ENCODE peak calls at places on chromosomes 1 and 21, in five cellular contexts. T is GM12878, L is K562, K is HCT116, G is HepG2. N is an unnamed sample.

GRCh38 chr1:180745098-180745497 is 113.3 kb downstream of the XPR1 start:
- DNase-seq in K (no peak), T (no peak), G (no peak), L (no peak), N (no peak)

GRCh38 chr1:37497832-37498231 is 16.7 kb downstream of the MEAF6 start:
- DNase-seq in G (no peak), K (no peak), T (no peak), L (no peak), N (no peak)

GRCh38 chr1:31505884-31506497 is 70.3 kb upstream of the TINAGL1 start:
- DNase-seq in T (peak; percentile 83), L (no peak), K (no peak), G (no peak), N (no peak)

GRCh38 chr1:55211909-55212308 is 3.3 kb downstream of the USP24 start:
- DNase-seq in T (no peak), K (no peak), L (peak; percentile 43), G (no peak), N (no peak)

GRCh38 chr1:96060621-96061020 is 661.0 kb upstream of the PTBP2 start:
- DNase-seq in T (no peak), L (no peak), K (no peak), G (no peak), N (peak; percentile 9)

GRCh38 chr1:203152158-203153034 is 23.2 kb downstream of the MYBPH start:
- DNase-seq in G (no peak), T (no peak), K (no peak), L (no peak), N (no peak)

GRCh38 chr1:33317946-33318345 is 3.0 kb downstream of the A3GALT2 start:
- DNase-seq in G (no peak), K (no peak), L (no peak), T (no peak), N (no peak)

GRCh38 chr1:70768211-70768610 is 279.4 kb downstream of the PTGER3 start:
- DNase-seq in T (no peak), K (no peak), G (no peak), L (no peak), N (no peak)

GRCh38 chr1:115112496-115113375 is 23.4 kb upstream of the TSPAN2 start:
- DNase-seq in K (peak; percentile 6), T (no peak), L (peak; percentile 43), G (no peak), N (peak; percentile 89)

GRCh38 chr1:173914366-173914871 is 2.7 kb downstream of the SERPINC1 start:
- DNase-seq in T (no peak), G (peak; percentile 44), L (peak; percentile 76), K (peak; percentile 48), N (peak; percentile 3)

GRCh38 chr1:159959451-159959850 is 5.4 kb upstream of the SLAMF9 start:
- DNase-seq in K (no peak), T (no peak), G (no peak), L (no peak), N (no peak)

GRCh38 chr1:210250665-210250997 is 18.0 kb downstream of the SERTAD4 start:
- DNase-seq in T (no peak), K (no peak), L (peak; percentile 22), G (no peak), N (peak; percentile 71)

GRCh38 chr1:31261916-31262315 is 22.2 kb upstream of the NKAIN1 start:
- DNase-seq in T (no peak), L (no peak), G (no peak), K (no peak), N (no peak)

GRCh38 chr1:107840746-107841145 is 124.2 kb downstream of the VAV3 start:
- DNase-seq in G (no peak), K (no peak), L (no peak), T (no peak), N (no peak)

GRCh38 chr1:209743145-209743482 is 12.7 kb upstream of the TRAF3IP3 start:
- DNase-seq in K (no peak), L (no peak), T (no peak), G (no peak), N (no peak)

GRCh38 chr1:204094262-204095247 is 21.6 kb downstream of the SOX13 start:
- DNase-seq in G (peak; percentile 24), K (no peak), T (no peak), L (no peak), N (peak; percentile 75)

GRCh38 chr21:44865561-44866280 is 7.8 kb downstream of the PTTG1IP start:
- DNase-seq in L (no peak), T (no peak), K (no peak), G (no peak), N (no peak)

GRCh38 chr1:160238408-160238807 is 23.9 kb downstream of the DCAF8 start:
- DNase-seq in T (no peak), L (no peak), G (no peak), K (no peak), N (no peak)

GRCh38 chr1:168261390-168261789 is 19.3 kb upstream of the TBX19 start:
- DNase-seq in G (no peak), T (no peak), L (no peak), K (no peak), N (no peak)

GRCh38 chr1:158095737-158096335 is 84.9 kb upstream of the CD1D start:
- DNase-seq in G (no peak), L (peak; percentile 71), T (no peak), K (no peak), N (peak; percentile 50)

GRCh38 chr1:29655145-29655544 is 418.8 kb downstream of the PTPRU start:
- DNase-seq in G (no peak), L (no peak), T (peak; percentile 15), K (no peak), N (no peak)

GRCh38 chr1:214637722-214638473 is 34.9 kb downstream of the CENPF start:
- DNase-seq in K (peak; percentile 34), T (no peak), G (peak; percentile 15), L (peak; percentile 15), N (no peak)

GRCh38 chr1:235079443-235079967 is 49.1 kb downstream of the TOMM20 start:
- DNase-seq in T (no peak), L (no peak), G (peak; percentile 71), K (peak; percentile 92), N (no peak)

GRCh38 chr1:181175356-181175755 is 86.9 kb downstream of the IER5 start:
- DNase-seq in K (no peak), T (no peak), L (no peak), G (no peak), N (no peak)

GRCh38 chr1:181083842-181084605 is 4.5 kb upstream of the IER5 start:
- DNase-seq in T (no peak), K (peak; percentile 49), L (peak; percentile 79), G (peak; percentile 66), N (no peak)

GRCh38 chr1:220817907-220818306 is 31.2 kb downstream of the MTARC1 start:
- DNase-seq in L (no peak), T (no peak), K (no peak), G (no peak), N (no peak)

DNA sequence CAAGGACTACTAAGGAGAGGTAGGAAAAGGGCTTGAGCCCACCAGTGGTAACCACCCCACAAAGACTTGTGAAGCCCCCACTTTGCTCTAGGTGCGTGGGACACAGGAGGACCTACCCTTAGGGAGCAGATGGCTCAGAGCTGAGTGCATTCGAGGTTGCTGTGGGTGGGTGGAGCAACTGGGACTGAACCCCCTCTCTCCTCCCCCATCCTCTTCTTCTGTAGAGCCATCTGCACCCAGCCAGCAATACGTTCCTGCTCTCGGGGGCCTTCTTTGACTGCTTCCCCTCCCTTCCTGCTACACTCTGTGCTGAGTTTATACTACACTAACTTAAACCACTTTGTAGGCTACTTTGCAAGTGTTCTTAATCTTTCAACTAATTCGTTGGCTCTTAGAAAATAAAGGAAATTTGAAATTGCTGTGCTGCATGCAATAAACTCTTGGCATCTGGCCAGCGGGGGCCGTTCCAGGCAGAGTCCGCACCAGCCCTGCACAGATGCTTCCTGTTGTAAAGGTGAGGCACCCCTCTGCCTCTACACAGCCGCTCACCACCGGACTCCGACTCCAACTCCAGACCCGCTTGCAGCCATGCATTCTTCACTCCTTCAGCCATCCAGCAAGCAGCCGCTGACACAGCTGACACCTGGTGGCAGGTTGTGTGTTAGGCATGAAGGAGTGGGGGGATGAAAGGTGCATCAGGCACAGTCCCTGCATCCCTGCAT is 57.2 kb downstream of the GLIS1 start:
- DNase-seq in K (peak; percentile 27), T (no peak), L (peak; percentile 53), G (peak; percentile 41), N (peak; percentile 54)
- TF ChIP-seq ZNF274 in K (no peak), T (no peak), L (no peak), G (no peak), N (no peak)

DNA sequence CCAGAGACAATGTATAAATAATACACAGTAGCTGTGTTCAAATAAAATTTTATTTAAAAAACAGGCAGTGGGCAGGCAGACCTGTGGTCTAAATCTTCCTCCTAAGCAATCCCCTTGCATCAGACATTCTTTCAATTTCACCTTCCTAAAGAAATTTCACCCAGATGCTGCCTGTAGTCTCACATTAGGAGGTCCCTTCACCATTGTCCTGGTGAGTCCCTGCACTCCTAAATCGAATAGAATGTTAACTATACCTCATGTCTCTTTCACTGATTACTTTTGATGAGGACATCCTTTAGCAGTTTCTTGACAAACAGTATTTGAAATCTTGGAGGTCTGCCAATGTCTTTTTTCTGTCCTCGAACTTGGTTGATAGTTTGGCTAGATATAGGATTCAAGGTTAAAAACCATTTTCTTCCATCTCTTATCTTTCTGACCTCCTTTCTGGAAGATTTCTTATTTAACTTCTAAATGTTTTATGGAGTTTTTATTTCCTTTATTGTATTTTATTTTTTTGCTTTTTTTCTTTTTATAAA is 77.5 kb downstream of the LPGAT1 start:
- DNase-seq in G (no peak), K (no peak), L (no peak), T (no peak), N (no peak)
- TF ChIP-seq JUND in G (no peak), K (no peak), L (no peak), T (no peak), N (no peak)

GRCh38 chr1:26981146-26981846 is 12.2 kb upstream of the TRNP1 start:
- DNase-seq in T (no peak), K (no peak), L (no peak), G (no peak), N (no peak)

GRCh38 chr1:26986658-26987057 is 6.8 kb upstream of the TRNP1 start:
- DNase-seq in G (no peak), L (no peak), T (no peak), K (no peak), N (no peak)

GRCh38 chr1:26978893-26979292 is 14.6 kb upstream of the TRNP1 start:
- DNase-seq in G (no peak), K (no peak), T (no peak), L (no peak), N (no peak)

GRCh38 chr1:26983863-26984262 is 9.6 kb upstream of the TRNP1 start:
- DNase-seq in T (no peak), K (no peak), G (no peak), L (no peak), N (no peak)

GRCh38 chr1:26984291-26984690 is 9.2 kb upstream of the TRNP1 start:
- DNase-seq in L (no peak), G (no peak), T (no peak), K (no peak), N (no peak)
- TF ChIP-seq RAD21 in L (no peak), G (no peak), T (no peak), K (no peak), N (no peak)

GRCh38 chr1:166013232-166013631 is 153.6 kb downstream of the FAM78B start:
- DNase-seq in K (no peak), L (no peak), T (no peak), G (no peak), N (no peak)

GRCh38 chr1:166020229-166020628 is 146.6 kb downstream of the FAM78B start:
- DNase-seq in G (no peak), K (no peak), L (no peak), T (no peak), N (no peak)

DNA sequence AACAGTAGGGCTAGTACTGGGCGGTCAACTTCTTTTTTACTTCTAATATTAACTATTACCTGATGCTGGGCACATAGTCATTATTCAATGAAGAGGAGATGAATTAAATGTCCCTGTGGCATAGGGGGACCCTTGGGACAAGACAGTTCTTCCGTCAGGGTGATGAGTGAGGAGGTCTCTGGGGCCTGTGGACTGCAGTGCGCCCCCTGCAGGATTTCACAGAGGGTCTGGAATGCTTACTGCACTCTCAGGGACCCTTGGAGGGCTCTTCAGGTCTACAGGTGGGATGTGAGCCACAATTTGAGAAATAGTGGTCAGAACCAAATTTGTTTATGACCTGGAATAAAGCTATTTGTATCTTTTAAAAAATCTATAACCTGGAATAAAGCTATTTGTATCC is 149.4 kb downstream of the FAM78B start:
- DNase-seq in G (no peak), K (no peak), T (no peak), L (peak; percentile 56), N (no peak)
- TF ChIP-seq ZNF274 in G (no peak), K (no peak), T (no peak), L (no peak), N (no peak)

N was measured in H1.